ENCODE peak calls at places on chromosomes 7 and 10, in eight cellular contexts. M is PC-3, F is osteoblast, D is MM.1S, A is right lobe of liver, B is neuronal stem cell, P is uterus, K is esophagus squamous epithelium. Q is an unnamed sample.

GRCh38 chr10:91634246-91634645 is 1.4 kb upstream of the PPP1R3C start:
- DNase-seq in B (no peak), M (no peak), A (no peak), P (no peak), F (no peak), D (no peak), K (no peak), Q (no peak)

GRCh38 chr7:50321678-50322077 is 17.2 kb downstream of the IKZF1 start:
- DNase-seq in F (no peak), P (no peak), M (no peak), A (no peak), K (no peak), D (no peak), B (no peak), Q (peak; percentile 68)

GRCh38 chr10:95181731-95182130 is 12.3 kb upstream of the ACSM6 start:
- DNase-seq in P (no peak), K (no peak), D (no peak), A (no peak), M (peak; percentile 59), B (no peak), F (no peak), Q (no peak)

GRCh38 chr10:117938104-117938503 is 108.6 kb downstream of the RAB11FIP2 start:
- DNase-seq in M (no peak), K (no peak), B (no peak), A (no peak), D (no peak), F (no peak), P (no peak), Q (no peak)

GRCh38 chr7:149872419-149873073 is 1.2 kb upstream of the ATP6V0E2 start:
- DNase-seq in A (peak; percentile 82), K (no peak), F (peak; percentile 98), M (peak; percentile 69), P (peak; percentile 80), B (no peak), D (no peak), Q (no peak)

GRCh38 chr7:113000316-113001020 is 86.2 kb downstream of the GPR85 start:
- DNase-seq in B (no peak), F (no peak), P (no peak), D (no peak), K (no peak), M (no peak), A (no peak), Q (no peak)

GRCh38 chr10:30433286-30433778 is 652 bp upstream of the MAP3K8 start:
- DNase-seq in A (peak; percentile 81), K (peak; percentile 45), P (peak; percentile 84), M (peak; percentile 61), F (peak; percentile 80), D (peak; percentile 54), B (peak; percentile 84), Q (peak; percentile 34)

GRCh38 chr10:36173364-36173763 is 531.3 kb upstream of the FZD8 start:
- DNase-seq in K (no peak), F (no peak), B (no peak), P (no peak), A (no peak), M (peak; percentile 100), D (no peak), Q (no peak)

GRCh38 chr10:101569838-101570763 is 18.0 kb downstream of the POLL start:
- DNase-seq in D (peak; percentile 74), P (peak; percentile 64), A (peak; percentile 86), K (no peak), B (peak; percentile 77), F (peak; percentile 99), M (peak; percentile 59), Q (peak; percentile 83)

GRCh38 chr10:132107211-132107946 is 41.6 kb downstream of the JAKMIP3 start:
- DNase-seq in P (no peak), D (no peak), B (no peak), A (no peak), F (peak; percentile 58), K (no peak), M (no peak), Q (no peak)

GRCh38 chr10:44168478-44168877 is 216.4 kb downstream of the CXCL12 start:
- DNase-seq in B (no peak), F (no peak), P (no peak), A (no peak), M (no peak), D (no peak), K (no peak), Q (no peak)

GRCh38 chr10:26386800-26387199 is 51.3 kb upstream of the APBB1IP start:
- DNase-seq in A (no peak), B (no peak), D (no peak), F (no peak), P (no peak), M (no peak), K (no peak), Q (no peak)

DNA sequence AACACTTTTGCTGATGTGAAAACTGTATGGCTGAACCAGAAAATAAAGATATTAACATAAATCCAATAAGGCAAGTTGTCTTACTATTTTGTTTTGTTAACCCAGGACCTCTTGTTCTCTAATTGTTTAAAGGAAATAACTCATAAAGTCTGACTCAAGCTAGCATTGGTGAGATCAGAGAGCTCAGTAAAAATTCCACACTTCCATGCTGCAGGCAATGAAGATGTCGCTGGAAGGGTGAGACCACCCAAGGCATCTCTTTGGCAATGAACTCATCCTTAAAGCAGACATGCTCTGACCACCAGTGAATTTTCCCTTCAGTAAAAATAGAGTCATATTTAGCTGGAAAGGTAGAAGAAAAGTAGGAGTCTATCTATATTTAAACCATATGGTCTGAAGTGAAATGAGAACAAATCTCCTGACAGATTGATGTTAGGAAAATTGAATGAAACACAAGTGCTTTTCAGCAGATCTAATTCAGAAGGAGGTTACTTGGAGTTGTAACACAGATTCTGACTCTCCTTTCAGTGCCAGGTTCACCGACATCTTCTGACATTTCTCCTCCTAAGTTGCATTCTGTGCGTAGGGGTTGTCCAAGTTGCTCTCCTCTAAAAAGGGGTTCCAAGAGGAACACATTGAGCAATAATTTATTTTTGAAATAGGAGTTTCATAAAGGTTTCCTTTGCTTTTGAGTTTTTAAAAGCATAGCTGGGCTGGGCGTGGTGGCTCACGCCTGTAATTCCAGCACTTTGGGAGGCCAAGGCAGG is 32.8 kb upstream of the VIPR2 start:
- DNase-seq in P (peak; percentile 76), M (no peak), D (no peak), B (no peak), A (no peak), K (no peak), F (no peak), Q (no peak)
- H3K9me3 ChIP-seq in P (no peaks in the 10 kb centered on the region), M (peaks cover 6% of the 10 kb centered on the region), D (no peaks in the 10 kb centered on the region), B (no peaks in the 10 kb centered on the region), A (no peaks in the 10 kb centered on the region), K (no peaks in the 10 kb centered on the region), F (no peaks in the 10 kb centered on the region), Q (peaks cover 6% of the 10 kb centered on the region)

DNA sequence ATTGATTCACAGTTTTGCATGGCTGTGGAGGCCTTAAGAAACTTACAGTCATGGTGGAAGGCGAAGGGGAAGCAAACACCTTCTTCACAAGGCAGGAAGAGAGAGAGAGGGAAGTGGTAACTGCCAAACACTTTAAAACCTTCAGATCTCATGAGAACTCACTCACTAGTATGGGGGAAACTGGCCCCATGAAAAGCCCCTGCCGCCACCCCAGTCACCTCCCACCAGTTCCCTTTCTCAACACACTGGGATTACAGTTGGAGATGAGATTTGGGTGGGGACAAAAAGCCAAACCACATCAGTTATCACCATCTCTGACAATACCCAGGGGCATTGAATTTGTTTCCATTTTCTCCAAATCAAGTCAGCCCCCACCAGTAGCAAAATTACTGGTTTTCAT is 740.4 kb downstream of the GATA3 start:
- DNase-seq in P (no peak), A (no peak), M (no peak), D (no peak), F (no peak), K (no peak), B (no peak), Q (no peak)
- H3K9me3 ChIP-seq in P (no peaks in the 10 kb centered on the region), A (no peaks in the 10 kb centered on the region), M (no peaks in the 10 kb centered on the region), D (no peaks in the 10 kb centered on the region), F (no peaks in the 10 kb centered on the region), K (no peaks in the 10 kb centered on the region), B (no peaks in the 10 kb centered on the region), Q (no peaks in the 10 kb centered on the region)

GRCh38 chr7:4740796-4741195 is 34.6 kb upstream of the AP5Z1 start:
- DNase-seq in M (no peak), P (no peak), F (no peak), D (no peak), K (no peak), A (no peak), B (no peak), Q (no peak)

GRCh38 chr7:4739528-4739992 is 35.9 kb upstream of the AP5Z1 start:
- DNase-seq in M (no peak), B (no peak), A (no peak), D (peak; percentile 42), F (no peak), P (peak; percentile 68), K (no peak), Q (peak; percentile 38)

GRCh38 chr7:4742852-4743251 is 32.6 kb upstream of the AP5Z1 start:
- DNase-seq in B (no peak), P (no peak), K (no peak), M (no peak), F (no peak), A (no peak), D (no peak), Q (no peak)

GRCh38 chr7:4744391-4745264 is 30.8 kb upstream of the AP5Z1 start:
- DNase-seq in P (peak; percentile 99), D (peak; percentile 67), A (peak; percentile 99), M (peak; percentile 97), F (peak; percentile 99), K (peak; percentile 68), B (peak; percentile 84), Q (peak; percentile 56)

DNA sequence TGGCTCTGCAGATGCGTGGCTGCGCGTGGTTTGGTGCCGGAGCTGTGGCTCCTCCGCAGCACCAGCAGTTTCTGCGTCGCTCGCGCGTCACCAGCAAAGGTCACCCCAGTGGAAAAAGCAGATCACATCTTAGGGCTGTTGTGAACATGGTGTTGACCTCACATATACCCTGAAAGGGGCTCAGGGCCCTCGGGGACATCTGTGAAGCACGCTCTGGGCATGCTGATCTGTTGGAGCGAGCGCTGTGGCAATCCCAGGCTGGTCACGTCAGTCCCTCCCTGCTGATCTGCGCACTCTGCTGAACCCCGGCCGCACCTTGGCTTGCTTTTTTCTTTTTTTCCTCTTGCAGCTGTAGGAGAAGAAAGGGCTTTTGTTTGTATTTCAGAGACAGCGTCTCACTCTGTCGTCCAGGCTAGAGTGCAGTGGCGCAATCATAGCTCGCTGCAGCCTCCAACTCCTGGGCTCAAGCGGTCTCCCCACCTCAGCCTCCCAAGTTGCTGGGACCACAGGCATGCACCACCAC is 33.3 kb upstream of the AP5Z1 start:
- DNase-seq in M (no peak), P (no peak), D (no peak), K (no peak), F (no peak), A (no peak), B (no peak), Q (no peak)
- H3K9me3 ChIP-seq in M (no peaks in the 10 kb centered on the region), P (no peaks in the 10 kb centered on the region), D (no peaks in the 10 kb centered on the region), K (no peaks in the 10 kb centered on the region), F (no peaks in the 10 kb centered on the region), A (no peaks in the 10 kb centered on the region), B (no peaks in the 10 kb centered on the region), Q (no peaks in the 10 kb centered on the region)

DNA sequence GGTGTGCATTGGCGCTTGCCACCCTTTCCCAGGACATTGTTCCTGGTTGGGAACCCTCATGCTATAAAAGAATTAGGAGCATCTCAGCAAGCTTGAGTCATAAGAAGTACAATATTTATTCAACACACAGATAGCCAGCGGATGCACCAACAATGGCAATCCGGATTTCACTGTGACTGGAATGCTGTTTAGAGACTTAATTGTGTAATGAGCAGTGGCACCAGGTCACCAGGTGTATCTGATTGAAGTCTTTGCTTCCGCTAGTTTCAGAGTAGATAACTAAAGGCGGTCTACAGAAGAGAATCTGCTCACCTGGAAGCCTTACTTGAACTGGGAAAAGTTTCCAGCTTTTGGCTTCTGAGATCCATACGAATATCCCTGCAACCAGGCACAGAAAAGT is 772.3 kb upstream of the GHITM start:
- DNase-seq in A (no peak), P (no peak), D (no peak), K (no peak), B (no peak), M (no peak), F (no peak), Q (no peak)
- H3K9me3 ChIP-seq in A (no peaks in the 10 kb centered on the region), P (no peaks in the 10 kb centered on the region), D (no peaks in the 10 kb centered on the region), K (no peaks in the 10 kb centered on the region), B (no peaks in the 10 kb centered on the region), M (peaks cover 3% of the 10 kb centered on the region), F (peaks cover 2% of the 10 kb centered on the region), Q (no peaks in the 10 kb centered on the region)